ENCODE peak calls at places on chromosomes 3 and 15, in four cellular contexts. P is Caco-2, Y is adrenal gland, S is tibial artery. Q is an unnamed sample.

GRCh38 chr3:183006396-183007002 is 26.2 kb upstream of the DCUN1D1 start:
- DNase-seq in P (no peak), Y (peak; percentile 33), S (no peak), Q (no peak)

GRCh38 chr3:122074621-122075265 is 19.6 kb downstream of the CD86 start:
- DNase-seq in P (no peak), Y (peak; percentile 50), S (no peak), Q (no peak)

GRCh38 chr3:110026421-110026820 is 689.1 kb upstream of the DPPA4 start:
- DNase-seq in P (no peak), Y (no peak), S (no peak), Q (no peak)

GRCh38 chr15:82891025-82891390 is 61.5 kb downstream of the HOMER2 start:
- DNase-seq in P (no peak), Y (no peak), S (no peak), Q (no peak)

GRCh38 chr3:42688487-42689420 is 3.4 kb downstream of the KLHL40 start:
- DNase-seq in P (peak; percentile 25), Y (no peak), S (peak; percentile 53), Q (no peak)

GRCh38 chr3:43540625-43541024 is 81.2 kb downstream of the ANO10 start:
- DNase-seq in P (no peak), Y (no peak), S (no peak), Q (no peak)

GRCh38 chr3:124172846-124173245 is 180.9 kb upstream of the ROPN1 start:
- DNase-seq in P (no peak), Y (no peak), S (no peak), Q (no peak)

GRCh38 chr15:39890640-39891039 is 29.4 kb downstream of the GPR176 start:
- DNase-seq in P (no peak), Y (no peak), S (no peak), Q (no peak)

GRCh38 chr3:55622733-55623132 is 135.6 kb upstream of the WNT5A start:
- DNase-seq in P (no peak), Y (no peak), S (no peak), Q (no peak)

GRCh38 chr3:40341671-40342070 is 32.2 kb downstream of the EIF1B start:
- DNase-seq in P (no peak), Y (no peak), S (no peak), Q (no peak)

GRCh38 chr3:120640231-120640630 is 41.8 kb downstream of the HGD start:
- DNase-seq in P (no peak), Y (no peak), S (no peak), Q (no peak)

GRCh38 chr3:140207541-140207940 is 272.6 kb downstream of the CLSTN2 start:
- DNase-seq in P (no peak), Y (no peak), S (no peak), Q (no peak)

GRCh38 chr15:89828324-89829145 is 13.9 kb upstream of the ANPEP start:
- DNase-seq in P (no peak), Y (peak; percentile 77), S (no peak), Q (no peak)

GRCh38 chr15:68497206-68497910 is 65.4 kb upstream of the ITGA11 start:
- DNase-seq in P (no peak), Y (no peak), S (no peak), Q (no peak)

GRCh38 chr3:43148033-43148432 is 42.2 kb upstream of the POMGNT2 start:
- DNase-seq in P (no peak), Y (no peak), S (no peak), Q (no peak)

GRCh38 chr15:76988874-76989780 is 5.8 kb upstream of the PSTPIP1 start:
- DNase-seq in P (no peak), Y (peak; percentile 19), S (peak; percentile 63), Q (no peak)

GRCh38 chr15:76986743-76987142 is 8.2 kb upstream of the PSTPIP1 start:
- DNase-seq in P (no peak), Y (no peak), S (no peak), Q (no peak)

GRCh38 chr15:76991048-76991447 is 3.9 kb upstream of the PSTPIP1 start:
- DNase-seq in P (no peak), Y (peak; percentile 31), S (peak; percentile 68), Q (no peak)

GRCh38 chr15:76987276-76987675 is 7.7 kb upstream of the PSTPIP1 start:
- DNase-seq in P (no peak), Y (no peak), S (no peak), Q (no peak)

GRCh38 chr15:76987896-76988860 is 6.7 kb upstream of the PSTPIP1 start:
- DNase-seq in P (no peak), Y (peak; percentile 61), S (peak; percentile 77), Q (no peak)
- H3K4me1 ChIP-seq in P (no peaks in the 10 kb centered on the region), Y (no peaks in the 10 kb centered on the region), S (no peaks in the 10 kb centered on the region), Q (no peaks in the 10 kb centered on the region)

DNA sequence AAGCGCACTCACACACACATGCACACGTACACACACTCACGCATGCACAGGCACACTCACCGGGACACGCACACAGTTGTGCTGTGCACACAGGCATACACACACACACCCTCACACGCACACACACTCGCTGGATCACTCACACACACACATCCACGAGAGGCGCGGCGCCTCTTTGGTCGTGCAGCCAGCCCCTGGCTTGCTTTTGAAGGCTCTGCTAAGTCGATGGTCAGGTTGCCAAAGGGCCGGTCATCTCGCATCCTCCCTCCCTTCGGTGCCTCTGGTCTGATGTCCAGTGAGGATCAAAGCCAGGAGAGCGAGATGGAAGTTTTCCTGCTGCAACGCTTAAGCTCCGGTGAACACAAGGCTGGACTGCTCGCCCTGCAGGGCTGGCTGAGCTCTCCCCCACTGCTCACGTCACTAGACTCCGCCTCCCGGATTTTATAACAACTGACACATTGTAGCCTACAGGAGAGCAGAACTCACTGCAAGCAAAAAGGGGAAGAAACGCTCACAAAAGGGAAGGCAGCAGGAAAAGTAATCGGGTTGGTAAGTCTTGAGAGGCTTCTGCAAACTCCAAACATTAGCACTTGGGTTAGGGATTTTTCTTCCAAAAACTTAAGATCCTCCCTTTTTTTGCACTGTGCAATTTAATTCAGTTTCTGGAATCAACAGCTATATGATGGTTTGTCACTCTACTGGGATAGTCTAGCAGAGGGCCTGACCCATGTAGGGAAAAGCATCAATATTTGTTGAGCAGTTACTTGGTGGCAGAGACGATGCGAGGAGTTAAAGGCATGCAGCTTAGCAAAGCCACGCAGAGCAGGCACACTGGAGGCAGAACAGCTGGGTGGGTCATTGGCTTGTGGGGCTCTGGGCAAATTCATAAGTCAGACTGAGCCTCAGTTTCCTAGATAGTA is at the start of gene SRGAP3:
- DNase-seq in P (peak; percentile 87), Y (peak; percentile 94), S (peak; percentile 88), Q (peak; percentile 93)
- TF ChIP-seq CTCF in P (no peak), Y (peak; percentile 69), S (peak; percentile 36), Q (peak; percentile 8)

GRCh38 chr3:45690331-45691035 is 1.3 kb downstream of the SACM1L start:
- DNase-seq in P (no peak), Y (no peak), S (no peak), Q (no peak)
- H3K4me1 ChIP-seq in P (peaks cover 17% of the 10 kb centered on the region), Y (peaks cover 32% of the 10 kb centered on the region), S (peaks cover 47% of the 10 kb centered on the region), Q (peaks cover 19% of the 10 kb centered on the region)

DNA sequence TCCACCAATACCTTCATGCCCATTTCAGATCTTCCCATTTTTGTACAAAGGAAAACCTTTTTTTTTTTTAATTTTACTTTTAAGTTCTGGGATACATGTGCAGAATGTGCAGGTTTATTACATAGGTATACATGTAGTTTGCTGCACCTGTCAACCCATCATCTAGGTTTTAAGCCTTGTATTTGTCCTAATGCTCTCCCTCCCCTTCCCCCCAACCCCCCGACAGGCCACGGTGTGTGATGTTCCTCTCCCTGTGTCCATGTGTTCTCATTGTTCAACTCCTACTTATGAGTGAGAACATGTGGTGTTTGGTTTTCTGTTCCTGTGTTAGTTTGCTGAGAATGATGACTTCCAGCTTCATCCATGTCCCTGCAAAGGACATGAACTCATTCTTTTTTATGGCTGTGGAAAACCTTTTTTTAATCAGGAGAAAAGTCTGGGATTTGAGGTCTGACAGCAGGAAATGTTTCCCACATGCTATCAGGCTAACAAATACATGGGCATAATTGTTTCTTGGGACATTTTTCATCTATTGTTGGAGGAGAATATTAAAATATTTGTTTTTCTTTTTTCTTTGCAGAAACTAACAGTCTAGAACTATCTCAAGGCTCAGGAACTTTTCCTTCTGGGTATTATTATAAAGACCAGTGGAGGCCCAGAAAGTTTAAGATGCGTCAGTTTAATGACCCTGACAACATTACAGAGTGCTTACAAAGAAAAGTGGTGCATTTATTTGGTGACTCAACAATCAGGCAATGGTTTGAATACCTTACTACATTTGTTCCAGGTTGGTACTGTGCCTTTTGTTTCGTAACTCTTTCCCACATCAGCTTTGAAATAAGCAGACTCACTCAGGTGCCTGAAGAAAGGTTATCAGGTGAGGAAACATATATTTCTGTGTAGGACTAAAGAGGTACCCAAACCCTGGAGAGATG is 32.8 kb upstream of the NFKBIZ start:
- DNase-seq in P (no peak), Y (no peak), S (no peak), Q (no peak)
- TF ChIP-seq CTCF in P (no peak), Y (no peak), S (no peak), Q (no peak)

GRCh38 chr15:72493220-72493619 is 19.1 kb downstream of the ARIH1 start:
- DNase-seq in P (no peak), Y (no peak), S (no peak), Q (no peak)
- H3K4me1 ChIP-seq in P (no peaks in the 10 kb centered on the region), Y (peaks cover 15% of the 10 kb centered on the region), S (peaks cover 98% of the 10 kb centered on the region), Q (peaks cover 5% of the 10 kb centered on the region)